ENCODE peak calls at places on chromosomes 12 and 14, in eight cellular contexts. One of them, this sample, is unnamed.

GRCh38 chr12:102216086-102216691 is 18.6 kb upstream of the PMCH start:
- DNase-seq in kidney: no peak
- DNase-seq in body of pancreas: no peak
- DNase-seq in psoas muscle: no peak
- DNase-seq in astrocyte: peak; percentile 61
- DNase-seq in CD8-positive, alpha-beta memory T cell: no peak
- DNase-seq in cardiac muscle cell: no peak
- DNase-seq in A549: peak; percentile 4
- DNase-seq in this sample: no peak

GRCh38 chr12:117126335-117126734 is 27.1 kb upstream of the TESC start:
- DNase-seq in kidney: no peak
- DNase-seq in body of pancreas: no peak
- DNase-seq in psoas muscle: no peak
- DNase-seq in astrocyte: no peak
- DNase-seq in CD8-positive, alpha-beta memory T cell: no peak
- DNase-seq in cardiac muscle cell: no peak
- DNase-seq in A549: no peak
- DNase-seq in this sample: no peak

GRCh38 chr12:46221255-46222128 is 47.4 kb downstream of the SLC38A1 start:
- DNase-seq in kidney: no peak
- DNase-seq in body of pancreas: no peak
- DNase-seq in psoas muscle: no peak
- DNase-seq in astrocyte: peak; percentile 72
- DNase-seq in CD8-positive, alpha-beta memory T cell: no peak
- DNase-seq in cardiac muscle cell: no peak
- DNase-seq in A549: no peak
- DNase-seq in this sample: no peak

GRCh38 chr12:116861331-116861730 is 19.9 kb downstream of the HRK start:
- DNase-seq in kidney: no peak
- DNase-seq in body of pancreas: peak; percentile 33
- DNase-seq in psoas muscle: peak; percentile 64
- DNase-seq in astrocyte: peak; percentile 72
- DNase-seq in CD8-positive, alpha-beta memory T cell: no peak
- DNase-seq in cardiac muscle cell: no peak
- DNase-seq in A549: no peak
- DNase-seq in this sample: no peak

GRCh38 chr12:13234045-13234641 is 37.6 kb downstream of the EMP1 start:
- DNase-seq in kidney: no peak
- DNase-seq in body of pancreas: peak; percentile 57
- DNase-seq in psoas muscle: no peak
- DNase-seq in astrocyte: no peak
- DNase-seq in CD8-positive, alpha-beta memory T cell: no peak
- DNase-seq in cardiac muscle cell: peak; percentile 57
- DNase-seq in A549: peak; percentile 73
- DNase-seq in this sample: peak; percentile 73

GRCh38 chr12:5806376-5807089 is 138.5 kb downstream of the ANO2 start:
- DNase-seq in kidney: no peak
- DNase-seq in body of pancreas: no peak
- DNase-seq in psoas muscle: no peak
- DNase-seq in astrocyte: peak; percentile 68
- DNase-seq in CD8-positive, alpha-beta memory T cell: no peak
- DNase-seq in cardiac muscle cell: no peak
- DNase-seq in A549: no peak
- DNase-seq in this sample: no peak

GRCh38 chr12:46198913-46199312 is 69.9 kb downstream of the SLC38A1 start:
- DNase-seq in kidney: no peak
- DNase-seq in body of pancreas: no peak
- DNase-seq in psoas muscle: no peak
- DNase-seq in astrocyte: no peak
- DNase-seq in CD8-positive, alpha-beta memory T cell: no peak
- DNase-seq in cardiac muscle cell: no peak
- DNase-seq in A549: no peak
- DNase-seq in this sample: no peak

GRCh38 chr12:94779520-94779919 is 129.2 kb upstream of the TMCC3 start:
- DNase-seq in kidney: no peak
- DNase-seq in body of pancreas: no peak
- DNase-seq in psoas muscle: no peak
- DNase-seq in astrocyte: peak; percentile 98
- DNase-seq in CD8-positive, alpha-beta memory T cell: no peak
- DNase-seq in cardiac muscle cell: no peak
- DNase-seq in A549: no peak
- DNase-seq in this sample: no peak

GRCh38 chr12:25694072-25694471 is 141.0 kb upstream of the LMNTD1 start:
- DNase-seq in kidney: no peak
- DNase-seq in body of pancreas: peak; percentile 7
- DNase-seq in psoas muscle: no peak
- DNase-seq in astrocyte: peak; percentile 94
- DNase-seq in CD8-positive, alpha-beta memory T cell: no peak
- DNase-seq in cardiac muscle cell: no peak
- DNase-seq in A549: no peak
- DNase-seq in this sample: peak; percentile 84

GRCh38 chr14:103103461-103104388 is 9.2 kb downstream of the EXOC3L4 start:
- DNase-seq in kidney: peak; percentile 91
- DNase-seq in body of pancreas: peak; percentile 71
- DNase-seq in psoas muscle: peak; percentile 77
- DNase-seq in astrocyte: no peak
- DNase-seq in CD8-positive, alpha-beta memory T cell: no peak
- DNase-seq in cardiac muscle cell: peak; percentile 57
- DNase-seq in A549: peak; percentile 88
- DNase-seq in this sample: no peak

GRCh38 chr12:10304161-10304574 is 3.5 kb upstream of the KLRD1 start:
- DNase-seq in kidney: no peak
- DNase-seq in body of pancreas: no peak
- DNase-seq in psoas muscle: no peak
- DNase-seq in astrocyte: peak; percentile 91
- DNase-seq in CD8-positive, alpha-beta memory T cell: no peak
- DNase-seq in cardiac muscle cell: no peak
- DNase-seq in A549: no peak
- DNase-seq in this sample: no peak

GRCh38 chr12:132593521-132593920 is 16.9 kb downstream of the LRCOL1 start:
- DNase-seq in kidney: peak; percentile 72
- DNase-seq in body of pancreas: no peak
- DNase-seq in psoas muscle: peak; percentile 41
- DNase-seq in astrocyte: no peak
- DNase-seq in CD8-positive, alpha-beta memory T cell: no peak
- DNase-seq in cardiac muscle cell: no peak
- DNase-seq in A549: no peak
- DNase-seq in this sample: no peak

GRCh38 chr12:84694111-84694510 is 218.5 kb downstream of the SLC6A15 start:
- DNase-seq in kidney: no peak
- DNase-seq in body of pancreas: no peak
- DNase-seq in psoas muscle: no peak
- DNase-seq in astrocyte: peak; percentile 68
- DNase-seq in CD8-positive, alpha-beta memory T cell: no peak
- DNase-seq in cardiac muscle cell: no peak
- DNase-seq in A549: no peak
- DNase-seq in this sample: no peak

GRCh38 chr14:69303086-69303485 is 43.1 kb downstream of the GALNT16 start:
- DNase-seq in kidney: peak; percentile 6
- DNase-seq in body of pancreas: no peak
- DNase-seq in psoas muscle: no peak
- DNase-seq in astrocyte: no peak
- DNase-seq in CD8-positive, alpha-beta memory T cell: no peak
- DNase-seq in cardiac muscle cell: no peak
- DNase-seq in A549: no peak
- DNase-seq in this sample: no peak

GRCh38 chr12:3698218-3698974 is 54.5 kb downstream of the CRACR2A start:
- DNase-seq in kidney: no peak
- DNase-seq in body of pancreas: no peak
- DNase-seq in psoas muscle: no peak
- DNase-seq in astrocyte: peak; percentile 90
- DNase-seq in CD8-positive, alpha-beta memory T cell: no peak
- DNase-seq in cardiac muscle cell: no peak
- DNase-seq in A549: no peak
- DNase-seq in this sample: no peak

GRCh38 chr14:64656986-64657385 is 47.2 kb upstream of the PLEKHG3 start:
- DNase-seq in kidney: no peak
- DNase-seq in body of pancreas: peak; percentile 63
- DNase-seq in psoas muscle: peak; percentile 59
- DNase-seq in astrocyte: no peak
- DNase-seq in CD8-positive, alpha-beta memory T cell: no peak
- DNase-seq in cardiac muscle cell: no peak
- DNase-seq in A549: no peak
- DNase-seq in this sample: no peak

GRCh38 chr12:41277019-41277770 is 89.1 kb downstream of the PDZRN4 start:
- DNase-seq in kidney: no peak
- DNase-seq in body of pancreas: peak; percentile 19
- DNase-seq in psoas muscle: no peak
- DNase-seq in astrocyte: peak; percentile 17
- DNase-seq in CD8-positive, alpha-beta memory T cell: no peak
- DNase-seq in cardiac muscle cell: peak; percentile 58
- DNase-seq in A549: peak; percentile 34
- DNase-seq in this sample: no peak

GRCh38 chr12:106605254-106605653 is 22.4 kb downstream of the RFX4 start:
- DNase-seq in kidney: no peak
- DNase-seq in body of pancreas: no peak
- DNase-seq in psoas muscle: no peak
- DNase-seq in astrocyte: no peak
- DNase-seq in CD8-positive, alpha-beta memory T cell: no peak
- DNase-seq in cardiac muscle cell: no peak
- DNase-seq in A549: no peak
- DNase-seq in this sample: no peak

GRCh38 chr14:23153891-23154796 is 29.3 kb downstream of the SLC7A8 start:
- DNase-seq in kidney: peak; percentile 94
- DNase-seq in body of pancreas: peak; percentile 98
- DNase-seq in psoas muscle: peak; percentile 98
- DNase-seq in astrocyte: peak; percentile 41
- DNase-seq in CD8-positive, alpha-beta memory T cell: no peak
- DNase-seq in cardiac muscle cell: peak; percentile 43
- DNase-seq in A549: no peak
- DNase-seq in this sample: peak; percentile 96

GRCh38 chr14:50040401-50040775 is 76.0 kb downstream of the VCPKMT start:
- DNase-seq in kidney: no peak
- DNase-seq in body of pancreas: peak; percentile 25
- DNase-seq in psoas muscle: no peak
- DNase-seq in astrocyte: peak; percentile 77
- DNase-seq in CD8-positive, alpha-beta memory T cell: peak; percentile 11
- DNase-seq in cardiac muscle cell: no peak
- DNase-seq in A549: peak; percentile 64
- DNase-seq in this sample: no peak

GRCh38 chr12:123270380-123271181 is 1.1 kb downstream of the CDK2AP1 start:
- DNase-seq in kidney: peak; percentile 82
- DNase-seq in body of pancreas: no peak
- DNase-seq in psoas muscle: peak; percentile 59
- DNase-seq in astrocyte: peak; percentile 20
- DNase-seq in CD8-positive, alpha-beta memory T cell: no peak
- DNase-seq in cardiac muscle cell: no peak
- DNase-seq in A549: no peak
- DNase-seq in this sample: no peak

GRCh38 chr14:53539489-53540126 is 386.5 kb upstream of the DDHD1 start:
- DNase-seq in kidney: peak; percentile 82
- DNase-seq in body of pancreas: peak; percentile 74
- DNase-seq in psoas muscle: peak; percentile 77
- DNase-seq in astrocyte: peak; percentile 58
- DNase-seq in CD8-positive, alpha-beta memory T cell: no peak
- DNase-seq in cardiac muscle cell: peak; percentile 80
- DNase-seq in A549: peak; percentile 53
- DNase-seq in this sample: peak; percentile 89

GRCh38 chr14:69034612-69035262 is 55.6 kb upstream of the ACTN1 start:
- DNase-seq in kidney: no peak
- DNase-seq in body of pancreas: no peak
- DNase-seq in psoas muscle: no peak
- DNase-seq in astrocyte: peak; percentile 71
- DNase-seq in CD8-positive, alpha-beta memory T cell: no peak
- DNase-seq in cardiac muscle cell: no peak
- DNase-seq in A549: no peak
- DNase-seq in this sample: no peak

GRCh38 chr12:50246873-50247612 is 36.3 kb downstream of the LIMA1 start:
- DNase-seq in kidney: peak; percentile 91
- DNase-seq in body of pancreas: peak; percentile 78
- DNase-seq in psoas muscle: peak; percentile 87
- DNase-seq in astrocyte: peak; percentile 99
- DNase-seq in CD8-positive, alpha-beta memory T cell: no peak
- DNase-seq in cardiac muscle cell: no peak
- DNase-seq in A549: peak; percentile 69
- DNase-seq in this sample: peak; percentile 82

GRCh38 chr12:1293901-1294300 is 300.5 kb downstream of the FBXL14 start:
- DNase-seq in kidney: no peak
- DNase-seq in body of pancreas: no peak
- DNase-seq in psoas muscle: no peak
- DNase-seq in astrocyte: no peak
- DNase-seq in CD8-positive, alpha-beta memory T cell: no peak
- DNase-seq in cardiac muscle cell: no peak
- DNase-seq in A549: no peak
- DNase-seq in this sample: no peak

DNA sequence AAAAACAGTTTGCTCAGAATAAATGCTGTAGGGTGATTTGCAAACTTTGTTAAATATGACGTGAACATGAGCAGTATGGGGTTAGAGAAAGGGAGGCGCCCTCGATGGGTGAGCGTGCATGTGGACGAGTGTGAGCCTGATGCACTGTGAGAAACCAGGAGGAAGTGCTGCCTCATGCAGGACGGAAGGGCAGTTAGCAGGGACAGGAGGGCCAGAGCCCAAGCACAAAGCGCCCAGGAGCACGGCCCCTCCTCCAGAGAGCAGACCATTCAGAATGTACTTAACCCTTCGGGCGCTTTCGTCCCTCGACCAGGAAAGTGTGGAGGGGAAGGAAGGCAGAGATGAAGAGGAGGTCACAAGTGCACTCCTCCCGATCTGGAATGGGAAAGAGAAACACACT is 44.9 kb downstream of the TCHP start:
- DNase-seq in kidney: no peak
- DNase-seq in body of pancreas: no peak
- DNase-seq in psoas muscle: no peak
- DNase-seq in astrocyte: peak; percentile 34
- DNase-seq in CD8-positive, alpha-beta memory T cell: no peak
- DNase-seq in cardiac muscle cell: peak; percentile 77
- DNase-seq in A549: no peak
- DNase-seq in this sample: no peak
- H3K27ac ChIP-seq in kidney: peak overlapping the region; percentile 19
- H3K27ac ChIP-seq in body of pancreas: peak overlapping the region; percentile 11
- H3K27ac ChIP-seq in psoas muscle: no peak overlapping the region
- H3K27ac ChIP-seq in astrocyte: peak overlapping the region; percentile 22
- H3K27ac ChIP-seq in CD8-positive, alpha-beta memory T cell: no peak overlapping the region
- H3K27ac ChIP-seq in cardiac muscle cell: peak overlapping the region; percentile 25
- H3K27ac ChIP-seq in A549: no peak overlapping the region
- H3K27ac ChIP-seq in this sample: peak overlapping the region; percentile 12

GRCh38 chr14:34450958-34451357 is 11.1 kb downstream of the SPTSSA start:
- DNase-seq in kidney: no peak
- DNase-seq in body of pancreas: no peak
- DNase-seq in psoas muscle: no peak
- DNase-seq in astrocyte: no peak
- DNase-seq in CD8-positive, alpha-beta memory T cell: no peak
- DNase-seq in cardiac muscle cell: peak; percentile 27
- DNase-seq in A549: no peak
- DNase-seq in this sample: no peak
- H3K4me3 ChIP-seq in kidney: no peak overlapping the region
- H3K4me3 ChIP-seq in body of pancreas: no peak overlapping the region
- H3K4me3 ChIP-seq in psoas muscle: no peak overlapping the region
- H3K4me3 ChIP-seq in astrocyte: no peak overlapping the region
- H3K4me3 ChIP-seq in CD8-positive, alpha-beta memory T cell: no peak overlapping the region
- H3K4me3 ChIP-seq in cardiac muscle cell: no peak overlapping the region
- H3K4me3 ChIP-seq in A549: no peak overlapping the region
- H3K4me3 ChIP-seq in this sample: no peak overlapping the region

GRCh38 chr14:56816575-56817391 is 6.5 kb upstream of the OTX2 start:
- DNase-seq in kidney: no peak
- DNase-seq in body of pancreas: no peak
- DNase-seq in psoas muscle: no peak
- DNase-seq in astrocyte: no peak
- DNase-seq in CD8-positive, alpha-beta memory T cell: no peak
- DNase-seq in cardiac muscle cell: peak; percentile 59
- DNase-seq in A549: no peak
- DNase-seq in this sample: no peak
- H3K27ac ChIP-seq in kidney: no peak overlapping the region
- H3K27ac ChIP-seq in body of pancreas: no peak overlapping the region
- H3K27ac ChIP-seq in psoas muscle: no peak overlapping the region
- H3K27ac ChIP-seq in astrocyte: no peak overlapping the region
- H3K27ac ChIP-seq in CD8-positive, alpha-beta memory T cell: no peak overlapping the region
- H3K27ac ChIP-seq in cardiac muscle cell: no peak overlapping the region
- H3K27ac ChIP-seq in A549: no peak overlapping the region
- H3K27ac ChIP-seq in this sample: no peak overlapping the region

GRCh38 chr14:100388137-100389050 is 65.3 kb downstream of the SLC25A47 start:
- DNase-seq in kidney: no peak
- DNase-seq in body of pancreas: no peak
- DNase-seq in psoas muscle: no peak
- DNase-seq in astrocyte: no peak
- DNase-seq in CD8-positive, alpha-beta memory T cell: no peak
- DNase-seq in cardiac muscle cell: no peak
- DNase-seq in A549: no peak
- DNase-seq in this sample: no peak
- H3K4me3 ChIP-seq in kidney: no peak overlapping the region
- H3K4me3 ChIP-seq in body of pancreas: no peak overlapping the region
- H3K4me3 ChIP-seq in psoas muscle: no peak overlapping the region
- H3K4me3 ChIP-seq in astrocyte: no peak overlapping the region
- H3K4me3 ChIP-seq in CD8-positive, alpha-beta memory T cell: no peak overlapping the region
- H3K4me3 ChIP-seq in cardiac muscle cell: no peak overlapping the region
- H3K4me3 ChIP-seq in A549: no peak overlapping the region
- H3K4me3 ChIP-seq in this sample: no peak overlapping the region